ENCODE peak calls at places on chromosomes 2 and 18, in six cellular contexts. D is bronchial epithelial cell, U is mucosa of descending colon, W is lower lobe of right lung, Q is NB4, K is sigmoid colon. O is an unnamed sample.
A peak's percentile ranks its signal among the peaks of the same experiment; 100 is the strongest.

GRCh38 chr2:174442546-174443510 is 44.0 kb downstream of the GPR155 start:
- DNase-seq in Q (no peak), W (no peak), U (no peak), D (peak; percentile 79), K (no peak), O (peak; percentile 45)

GRCh38 chr2:153230977-153231376 is 247.6 kb downstream of the RPRM start:
- DNase-seq in K (no peak), Q (no peak), D (no peak), U (no peak), W (no peak), O (no peak)

GRCh38 chr2:159035790-159036411 is 67.5 kb downstream of the TANC1 start:
- DNase-seq in U (no peak), D (peak; percentile 84), Q (peak; percentile 33), K (no peak), W (no peak), O (no peak)

GRCh38 chr2:80863166-80863714 is 558.7 kb upstream of the LRRTM1 start:
- DNase-seq in W (no peak), D (no peak), U (no peak), K (no peak), Q (no peak), O (no peak)

GRCh38 chr2:3631161-3631850 is 26.7 kb upstream of the ALLC start:
- DNase-seq in K (peak; percentile 30), U (no peak), W (no peak), Q (no peak), D (no peak), O (no peak)

GRCh38 chr18:6376433-6377229 is 38.1 kb downstream of the L3MBTL4 start:
- DNase-seq in W (no peak), U (no peak), Q (no peak), D (peak; percentile 64), K (no peak), O (no peak)

GRCh38 chr2:232013701-232014353 is 52.3 kb downstream of the DIS3L2 start:
- DNase-seq in U (no peak), W (no peak), K (no peak), Q (peak; percentile 16), D (peak; percentile 90), O (peak; percentile 73)

GRCh38 chr2:113175101-113175628 is 1.4 kb downstream of the PSD4 start:
- DNase-seq in W (no peak), D (no peak), K (no peak), U (peak; percentile 64), Q (peak; percentile 74), O (no peak)

GRCh38 chr2:38581193-38582147 is 21.3 kb downstream of the HNRNPLL start:
- DNase-seq in D (peak; percentile 76), K (no peak), W (peak; percentile 60), Q (peak; percentile 87), U (no peak), O (peak; percentile 64)

GRCh38 chr18:78596794-78597193 is 382.8 kb upstream of the SALL3 start:
- DNase-seq in W (no peak), U (no peak), Q (no peak), K (no peak), D (peak; percentile 5), O (no peak)

GRCh38 chr2:196336715-196337617 is 165.6 kb upstream of the STK17B start:
- DNase-seq in W (no peak), D (peak; percentile 18), K (no peak), U (no peak), Q (peak; percentile 60), O (no peak)

GRCh38 chr18:13175754-13176210 is 42.8 kb upstream of the LDLRAD4 start:
- DNase-seq in D (peak; percentile 7), U (no peak), K (no peak), Q (no peak), W (no peak), O (no peak)

GRCh38 chr18:68054669-68055068 is 538.1 kb upstream of the DSEL start:
- DNase-seq in U (no peak), Q (no peak), K (no peak), W (no peak), D (no peak), O (no peak)

GRCh38 chr18:69097349-69097748 is 299.5 kb downstream of the CCDC102B start:
- DNase-seq in Q (no peak), W (no peak), K (no peak), U (no peak), D (no peak), O (no peak)

GRCh38 chr2:8549942-8550341 is 131.9 kb upstream of the ID2 start:
- DNase-seq in Q (no peak), K (no peak), U (no peak), D (no peak), W (no peak), O (no peak)

GRCh38 chr2:61450144-61450543 is 20.7 kb downstream of the USP34 start:
- DNase-seq in U (no peak), W (no peak), K (no peak), D (peak; percentile 69), Q (peak; percentile 58), O (no peak)

GRCh38 chr2:157336137-157336721 is 10.6 kb upstream of the ERMN start:
- DNase-seq in U (no peak), D (peak; percentile 22), Q (peak; percentile 46), W (no peak), K (no peak), O (no peak)

GRCh38 chr2:234459401-234460009 is 37.4 kb downstream of the ARL4C start:
- DNase-seq in K (no peak), Q (no peak), W (no peak), U (no peak), D (no peak), O (no peak)

GRCh38 chr2:238160206-238161129 is 1.7 kb downstream of the ERFE start:
- DNase-seq in K (no peak), W (no peak), Q (peak; percentile 69), U (peak; percentile 43), D (no peak), O (no peak)

GRCh38 chr2:102975996-102976636 is 214.3 kb downstream of the TMEM182 start:
- DNase-seq in W (no peak), U (no peak), Q (peak; percentile 49), K (no peak), D (peak; percentile 66), O (no peak)

GRCh38 chr18:49813071-49813320 is 337 bp downstream of the ACAA2 start:
- DNase-seq in K (peak; percentile 71), D (peak; percentile 20), U (peak; percentile 61), Q (peak; percentile 62), W (peak; percentile 69), O (no peak)

GRCh38 chr2:220663065-220663464 is 909.0 kb downstream of the EPHA4 start:
- DNase-seq in D (no peak), W (no peak), Q (no peak), K (no peak), U (no peak), O (no peak)

GRCh38 chr2:238513346-238513745 is 86.6 kb downstream of the ASB1 start:
- DNase-seq in D (peak; percentile 28), K (no peak), U (no peak), Q (peak; percentile 62), W (peak; percentile 66), O (no peak)

GRCh38 chr18:77096936-77097886 is 35.4 kb downstream of the MBP start:
- DNase-seq in Q (no peak), D (no peak), K (no peak), W (no peak), U (no peak), O (no peak)

GRCh38 chr2:219433666-219434467 is 776 bp upstream of the SPEG start:
- DNase-seq in Q (peak; percentile 81), K (peak; percentile 94), U (no peak), D (no peak), W (no peak), O (no peak)

GRCh38 chr2:6885968-6886367 is 8.4 kb downstream of the RSAD2 start:
- DNase-seq in W (no peak), U (no peak), D (no peak), Q (no peak), K (no peak), O (no peak)

GRCh38 chr2:196696423-196697073 is 57.0 kb downstream of the CCDC150 start:
- DNase-seq in U (no peak), W (no peak), D (peak; percentile 93), Q (peak; percentile 73), K (no peak), O (peak; percentile 79)

GRCh38 chr2:135573620-135574019 is 42.3 kb downstream of the R3HDM1 start:
- DNase-seq in K (no peak), D (no peak), U (no peak), Q (no peak), W (no peak), O (no peak)
- TF ChIP-seq CTCF in K (no peak), D (no peak), U (no peak), Q (no peak), W (no peak), O (no peak)

GRCh38 chr18:74632856-74633255 is 35.2 kb downstream of the ZNF407 start:
- DNase-seq in D (no peak), U (no peak), Q (no peak), K (no peak), W (no peak), O (no peak)

GRCh38 chr18:74633652-74634352 is 36.1 kb downstream of the ZNF407 start:
- DNase-seq in Q (no peak), W (no peak), K (no peak), U (no peak), D (peak; percentile 66), O (no peak)

GRCh38 chr18:74631242-74632087 is 33.8 kb downstream of the ZNF407 start:
- DNase-seq in Q (peak; percentile 42), W (no peak), K (no peak), U (no peak), D (peak; percentile 21), O (no peak)

GRCh38 chr18:74630804-74631203 is 33.1 kb downstream of the ZNF407 start:
- DNase-seq in U (no peak), W (no peak), Q (no peak), D (no peak), K (no peak), O (no peak)

GRCh38 chr18:74632088-74632679 is 34.5 kb downstream of the ZNF407 start:
- DNase-seq in W (no peak), U (no peak), Q (no peak), K (no peak), D (no peak), O (no peak)
- H3K4me3 ChIP-seq in W (no peak overlapping the region), U (no peak overlapping the region), Q (no peak overlapping the region), K (no peak overlapping the region), D (no peak overlapping the region), O (no peak overlapping the region)

DNA sequence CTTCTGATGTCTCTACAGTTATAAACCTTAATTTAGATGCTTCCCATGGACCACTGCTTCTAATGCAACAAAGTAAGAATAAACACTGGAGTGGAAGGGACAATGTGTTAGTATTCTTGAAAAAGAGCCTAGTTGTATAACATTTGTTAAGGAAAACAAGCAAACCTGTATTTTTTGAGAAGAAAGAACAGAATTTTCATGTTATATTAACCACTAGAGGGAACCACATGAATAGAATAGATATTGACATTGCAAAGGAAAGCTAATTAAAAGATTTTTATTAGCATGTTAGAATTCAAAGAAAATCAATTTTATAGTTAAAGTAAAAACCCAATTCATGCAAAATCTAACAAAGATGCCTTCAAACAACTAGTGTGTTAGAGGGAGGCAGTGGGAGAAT is 151.2 kb upstream of the BARD1 start:
- DNase-seq in K (no peak), W (no peak), U (no peak), Q (no peak), D (peak; percentile 37), O (peak; percentile 1)
- TF ChIP-seq CTCF in K (no peak), W (no peak), U (no peak), Q (no peak), D (no peak), O (peak; percentile 23)

DNA sequence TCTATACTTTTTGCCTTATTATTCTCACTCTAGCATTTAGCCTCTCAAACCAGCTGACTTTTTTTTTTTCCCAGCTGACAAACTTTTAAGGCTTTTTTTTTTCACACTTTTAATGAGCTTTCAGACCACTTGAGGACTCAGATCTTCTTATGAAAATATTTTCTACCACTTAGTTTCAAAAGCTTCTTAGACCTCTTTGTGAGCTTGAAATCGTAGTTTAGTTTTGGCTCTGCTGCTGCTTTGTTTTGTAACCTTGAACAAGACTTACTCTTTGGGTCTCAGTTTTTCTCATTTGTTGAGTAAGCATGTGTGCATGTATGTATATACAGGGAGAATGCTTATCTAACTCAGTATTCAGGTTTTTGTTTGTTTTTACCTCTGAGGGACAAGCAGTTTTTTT is 3.5 kb downstream of the NBEAL1 start:
- DNase-seq in W (no peak), Q (peak; percentile 20), K (no peak), U (no peak), D (peak; percentile 45), O (no peak)
- H3K4me3 ChIP-seq in W (peak overlapping the region; percentile 74), Q (peak overlapping the region; percentile 12), K (peak overlapping the region; percentile 8), U (no peak overlapping the region), D (peak overlapping the region; percentile 16), O (peak overlapping the region; percentile 8)

O was measured in AG09309.